ENCODE peak calls at places on chromosomes 4 and X, in four cellular contexts. W, C, A and M are unnamed samples.

GRCh38 chr4:42671431-42672194 is 14.7 kb upstream of the ATP8A1 start:
- DNase-seq in W (no peak), C (no peak), A (peak), M (no peak)

GRCh38 chr4:154838155-154838554 is 57.1 kb downstream of the RBM46 start:
- DNase-seq in W (no peak), C (no peak), A (no peak), M (no peak)

GRCh38 chr4:4480685-4481393 is 61.0 kb downstream of the STX18 start:
- DNase-seq in W (no peak), C (no peak), A (no peak), M (peak)

GRCh38 chrX:109774706-109775105 is 41.6 kb upstream of the ACSL4 start:
- DNase-seq in W (no peak), C (no peak), A (no peak), M (peak)

GRCh38 chr4:108466936-108467902 is 153.2 kb upstream of the RPL34 start:
- DNase-seq in W (no peak), C (no peak), A (no peak), M (peak)

GRCh38 chrX:54248309-54248708 is 65.3 kb upstream of the FAM120C start:
- DNase-seq in W (no peak), C (no peak), A (no peak), M (peak)

GRCh38 chr4:150242820-150243458 is 164.7 kb downstream of the DCLK2 start:
- DNase-seq in W (no peak), C (no peak), A (no peak), M (peak)

GRCh38 chrX:27599928-27600327 is 9.8 kb downstream of the DCAF8L2 start:
- DNase-seq in W (no peak), C (no peak), A (no peak), M (peak)